ENCODE peak calls at places on chromosomes 6 and 20, in six cellular contexts. C is mesothelial cell of epicardium, F is DND-41, B is colonic mucosa, G is type B pancreatic cell, U is left ventricle myocardium inferior. V is an unnamed sample.

GRCh38 chr20:25252226-25252625 is 4.3 kb downstream of the PYGB start:
- DNase-seq in C (no peak), F (no peak), B (peak; percentile 68), G (no peak), U (no peak), V (no peak)

GRCh38 chr20:17854307-17854903 is 114.2 kb downstream of the SNX5 start:
- DNase-seq in C (no peak), F (no peak), B (peak; percentile 84), G (no peak), U (peak; percentile 68), V (no peak)

GRCh38 chr6:166488081-166488685 is 98.3 kb downstream of the RAMACL start:
- DNase-seq in C (no peak), F (peak; percentile 88), B (peak; percentile 46), G (no peak), U (peak; percentile 63), V (peak; percentile 61)

GRCh38 chr20:50029697-50030428 is 47.1 kb downstream of the SNAI1 start:
- DNase-seq in C (no peak), F (no peak), B (no peak), G (no peak), U (no peak), V (no peak)

GRCh38 chr6:87197547-87197946 is 42.2 kb downstream of the ZNF292 start:
- DNase-seq in C (no peak), F (no peak), B (no peak), G (no peak), U (no peak), V (no peak)

GRCh38 chr20:63475209-63475608 is 2.8 kb upstream of the KCNQ2 start:
- DNase-seq in C (peak; percentile 68), F (peak; percentile 37), B (no peak), G (no peak), U (no peak), V (no peak)

GRCh38 chr20:34643919-34644318 is 33.0 kb downstream of the PIGU start:
- DNase-seq in C (no peak), F (no peak), B (no peak), G (no peak), U (no peak), V (no peak)

GRCh38 chr20:25695532-25696383 is 895 bp downstream of the ZNF337 start:
- DNase-seq in C (peak; percentile 54), F (no peak), B (peak; percentile 40), G (no peak), U (no peak), V (no peak)

GRCh38 chr20:33235696-33236095 is at the start of gene BPIFA1:
- DNase-seq in C (no peak), F (no peak), B (no peak), G (no peak), U (no peak), V (no peak)

GRCh38 chr20:14337400-14338171 is at the start of gene FLRT3:
- DNase-seq in C (peak; percentile 78), F (peak; percentile 64), B (peak; percentile 81), G (peak; percentile 83), U (peak; percentile 36), V (no peak)

GRCh38 chr20:60372822-60373221 is 414.6 kb downstream of the CDH26 start:
- DNase-seq in C (no peak), F (peak; percentile 87), B (no peak), G (no peak), U (no peak), V (no peak)

GRCh38 chr6:31658158-31658688 is 2.4 kb downstream of the C6orf47 start:
- DNase-seq in C (no peak), F (no peak), B (no peak), G (no peak), U (no peak), V (no peak)

GRCh38 chr20:48153523-48153922 is 368.2 kb upstream of the SULF2 start:
- DNase-seq in C (no peak), F (peak; percentile 72), B (no peak), G (no peak), U (no peak), V (no peak)

GRCh38 chr20:11917663-11918062 is at the start of gene BTBD3:
- DNase-seq in C (no peak), F (no peak), B (peak; percentile 56), G (no peak), U (peak; percentile 66), V (no peak)

GRCh38 chr6:23390221-23390620 is 735.8 kb upstream of the NRSN1 start:
- DNase-seq in C (no peak), F (no peak), B (no peak), G (no peak), U (no peak), V (no peak)

GRCh38 chr20:10622657-10623418 is 51.0 kb downstream of the JAG1 start:
- DNase-seq in C (no peak), F (no peak), B (no peak), G (no peak), U (peak; percentile 34), V (no peak)

GRCh38 chr20:35117629-35118028 is 25.0 kb upstream of the TRPC4AP start:
- DNase-seq in C (no peak), F (no peak), B (no peak), G (no peak), U (no peak), V (no peak)

GRCh38 chr6:53483423-53484353 is 61.2 kb downstream of the GCLC start:
- DNase-seq in C (no peak), F (peak; percentile 41), B (peak; percentile 33), G (no peak), U (peak; percentile 70), V (no peak)

GRCh38 chr20:25303292-25304024 is 55.6 kb downstream of the PYGB start:
- DNase-seq in C (no peak), F (no peak), B (no peak), G (no peak), U (no peak), V (no peak)

GRCh38 chr6:163940705-163941470 is 526.4 kb downstream of the QKI start:
- DNase-seq in C (no peak), F (no peak), B (no peak), G (no peak), U (no peak), V (no peak)

GRCh38 chr20:11838076-11838636 is 79.5 kb upstream of the BTBD3 start:
- DNase-seq in C (no peak), F (no peak), B (no peak), G (no peak), U (no peak), V (no peak)

GRCh38 chr6:44627091-44627878 is 239.8 kb downstream of the CDC5L start:
- DNase-seq in C (no peak), F (no peak), B (peak; percentile 18), G (no peak), U (peak; percentile 40), V (no peak)

GRCh38 chr6:161168281-161168891 is 105.5 kb downstream of the AGPAT4 start:
- DNase-seq in C (no peak), F (no peak), B (peak; percentile 27), G (no peak), U (no peak), V (no peak)

GRCh38 chr6:120996340-120996739 is 337.9 kb downstream of the TBC1D32 start:
- DNase-seq in C (no peak), F (no peak), B (no peak), G (no peak), U (no peak), V (no peak)

GRCh38 chr20:23143098-23143497 is 57.0 kb upstream of the CD93 start:
- DNase-seq in C (no peak), F (peak; percentile 77), B (no peak), G (no peak), U (no peak), V (no peak)

GRCh38 chr6:54327631-54328030 is 19.4 kb downstream of the TINAG start:
- DNase-seq in C (no peak), F (no peak), B (no peak), G (no peak), U (no peak), V (no peak)

GRCh38 chr20:42656130-42656529 is 533.6 kb downstream of the PTPRT start:
- DNase-seq in C (no peak), F (no peak), B (no peak), G (no peak), U (no peak), V (no peak)

GRCh38 chr20:9329356-9330092 is 184.9 kb upstream of the LAMP5 start:
- DNase-seq in C (no peak), F (no peak), B (no peak), G (no peak), U (no peak), V (no peak)

GRCh38 chr20:9319687-9320384 is 194.6 kb upstream of the LAMP5 start:
- DNase-seq in C (no peak), F (no peak), B (no peak), G (no peak), U (no peak), V (no peak)

GRCh38 chr20:9323622-9324021 is 190.8 kb upstream of the LAMP5 start:
- DNase-seq in C (no peak), F (no peak), B (no peak), G (no peak), U (no peak), V (no peak)
- TF ChIP-seq CTCF in C (no peak), F (peak; percentile 54), B (no peak), G (peak; percentile 68), U (peak; percentile 44), V (no peak)

GRCh38 chr6:158205220-158205944 is 37.2 kb downstream of the GTF2H5 start:
- DNase-seq in C (no peak), F (no peak), B (no peak), G (no peak), U (no peak), V (no peak)
- TF ChIP-seq CTCF in C (no peak), F (peak; percentile 30), B (peak; percentile 49), G (peak; percentile 61), U (peak; percentile 23), V (no peak)

GRCh38 chr6:90497411-90497810 is 89.5 kb downstream of the MAP3K7 start:
- DNase-seq in C (no peak), F (no peak), B (no peak), G (no peak), U (no peak), V (no peak)
- TF ChIP-seq CTCF in C (no peak), F (peak; percentile 47), B (no peak), G (no peak), U (peak; percentile 23), V (no peak)

GRCh38 chr6:17013701-17014100 is 88.1 kb upstream of the STMND1 start:
- DNase-seq in C (no peak), F (no peak), B (no peak), G (no peak), U (no peak), V (no peak)

GRCh38 chr6:17015551-17016381 is 86.1 kb upstream of the STMND1 start:
- DNase-seq in C (no peak), F (no peak), B (peak; percentile 31), G (no peak), U (peak; percentile 29), V (peak; percentile 47)

GRCh38 chr6:17011985-17012384 is 89.9 kb upstream of the STMND1 start:
- DNase-seq in C (no peak), F (no peak), B (no peak), G (no peak), U (no peak), V (no peak)

GRCh38 chr6:17015144-17015543 is 86.7 kb upstream of the STMND1 start:
- DNase-seq in C (no peak), F (no peak), B (no peak), G (no peak), U (no peak), V (no peak)

GRCh38 chr6:17012421-17013225 is 89.2 kb upstream of the STMND1 start:
- DNase-seq in C (no peak), F (no peak), B (no peak), G (no peak), U (no peak), V (no peak)
- TF ChIP-seq CTCF in C (no peak), F (no peak), B (no peak), G (no peak), U (peak; percentile 15), V (no peak)

V was measured in CD8-positive, alpha-beta T cell.